ENCODE peak calls at places on chromosome 13, in four cellular contexts. H, Z, A and G are unnamed samples.

GRCh38 chr13:97330448-97330847 is 103.5 kb upstream of the RAP2A start:
- DNase-seq in H (no peak), Z (no peak), A (no peak), G (no peak)

GRCh38 chr13:40115456-40115855 is 460.0 kb downstream of the COG6 start:
- DNase-seq in H (no peak), Z (no peak), A (no peak), G (no peak)

GRCh38 chr13:110680852-110681251 is 25.1 kb downstream of the CARS2 start:
- DNase-seq in H (no peak), Z (no peak), A (peak), G (no peak)

GRCh38 chr13:44303681-44304432 is 69.8 kb upstream of the SERP2 start:
- DNase-seq in H (no peak), Z (no peak), A (no peak), G (no peak)

GRCh38 chr13:41561179-41561578 is 103.8 kb downstream of the RGCC start:
- DNase-seq in H (no peak), Z (no peak), A (peak), G (no peak)

GRCh38 chr13:75636339-75637095 is 387 bp downstream of the LMO7 start:
- DNase-seq in H (no peak), Z (peak), A (peak), G (peak)

GRCh38 chr13:79549355-79550106 is 68.6 kb downstream of the NDFIP2 start:
- DNase-seq in H (no peak), Z (no peak), A (no peak), G (no peak)

GRCh38 chr13:40653558-40654318 is 12.7 kb downstream of the FOXO1 start:
- DNase-seq in H (peak), Z (no peak), A (peak), G (no peak)

GRCh38 chr13:62110079-62110478 is 694.4 kb upstream of the PCDH20 start:
- DNase-seq in H (no peak), Z (no peak), A (no peak), G (no peak)

GRCh38 chr13:48236528-48237353 is 3.7 kb downstream of the ITM2B start:
- DNase-seq in H (no peak), Z (no peak), A (peak), G (no peak)

GRCh38 chr13:50989476-50989875 is 79.9 kb downstream of the RNASEH2B start:
- DNase-seq in H (no peak), Z (no peak), A (no peak), G (no peak)

GRCh38 chr13:100392709-100393630 is 195.6 kb downstream of the GGACT start:
- DNase-seq in H (peak), Z (no peak), A (peak), G (peak)

GRCh38 chr13:47287291-47287751 is 390.5 kb upstream of the HTR2A start:
- DNase-seq in H (no peak), Z (no peak), A (peak), G (no peak)

GRCh38 chr13:68257111-68257842 is 1027.1 kb upstream of the PCDH9 start:
- DNase-seq in H (no peak), Z (no peak), A (no peak), G (no peak)

GRCh38 chr13:32443111-32443510 is 15.2 kb upstream of the N4BP2L1 start:
- DNase-seq in H (no peak), Z (peak), A (no peak), G (no peak)

GRCh38 chr13:95571941-95572340 is 19.4 kb downstream of the CLDN10 start:
- DNase-seq in H (peak), Z (no peak), A (no peak), G (no peak)

GRCh38 chr13:50676602-50677001 is 166.9 kb downstream of the DLEU7 start:
- DNase-seq in H (no peak), Z (no peak), A (peak), G (no peak)

GRCh38 chr13:113669231-113669870 is 2.3 kb downstream of the GRK1 start:
- DNase-seq in H (no peak), Z (no peak), A (no peak), G (no peak)

GRCh38 chr13:27979765-27980279 is 8.7 kb downstream of the URAD start:
- DNase-seq in H (no peak), Z (no peak), A (no peak), G (no peak)

GRCh38 chr13:31594056-31594455 is 145.3 kb upstream of the RXFP2 start:
- DNase-seq in H (no peak), Z (no peak), A (no peak), G (no peak)

GRCh38 chr13:25733061-25733491 is 318.7 kb downstream of the SHISA2 start:
- DNase-seq in H (no peak), Z (no peak), A (no peak), G (no peak)

GRCh38 chr13:74187564-74187963 is 53.4 kb upstream of the KLF12 start:
- DNase-seq in H (no peak), Z (no peak), A (peak), G (no peak)

GRCh38 chr13:33072282-33072681 is 56.1 kb downstream of the KL start:
- DNase-seq in H (no peak), Z (no peak), A (no peak), G (no peak)

GRCh38 chr13:52788011-52788410 is 48.4 kb upstream of the CNMD start:
- DNase-seq in H (no peak), Z (no peak), A (no peak), G (no peak)

GRCh38 chr13:40094056-40094455 is 438.6 kb downstream of the COG6 start:
- DNase-seq in H (peak), Z (no peak), A (no peak), G (no peak)

GRCh38 chr13:25778808-25779207 is 273.0 kb downstream of the SHISA2 start:
- DNase-seq in H (no peak), Z (no peak), A (no peak), G (no peak)

GRCh38 chr13:73697166-73697565 is 437.0 kb downstream of the KLF12 start:
- DNase-seq in H (no peak), Z (no peak), A (no peak), G (no peak)

GRCh38 chr13:64551755-64552154 is 2678.4 kb downstream of the PCDH9 start:
- DNase-seq in H (no peak), Z (no peak), A (peak), G (no peak)

GRCh38 chr13:114319441-114319871 is 5.2 kb downstream of the CHAMP1 start:
- DNase-seq in H (no peak), Z (no peak), A (peak), G (no peak)

GRCh38 chr13:64083396-64083795 is 2667.7 kb upstream of the PCDH20 start:
- DNase-seq in H (no peak), Z (no peak), A (no peak), G (no peak)

GRCh38 chr13:48165727-48166126 is 67.3 kb upstream of the ITM2B start:
- DNase-seq in H (no peak), Z (no peak), A (no peak), G (no peak)

GRCh38 chr13:28423010-28423409 is 71.9 kb downstream of the FLT1 start:
- DNase-seq in H (no peak), Z (no peak), A (no peak), G (peak)

GRCh38 chr13:33286143-33286542 is 588 bp upstream of the STARD13 start:
- DNase-seq in H (no peak), Z (no peak), A (no peak), G (no peak)

GRCh38 chr13:30111810-30112209 is 195.5 kb downstream of the KATNAL1 start:
- DNase-seq in H (no peak), Z (no peak), A (peak), G (no peak)

GRCh38 chr13:65660696-65661095 is 1569.4 kb downstream of the PCDH9 start:
- DNase-seq in H (no peak), Z (no peak), A (no peak), G (no peak)